ENCODE peak calls at places on chromosomes 4 and X, in seven cellular contexts. A is AG09309; M is AG04450; W is left cardiac atrium; Q is neuronal stem cell; U is activated naive CD4-positive, alpha-beta T cell treated with anti-CD3 and anti-CD28 coated beads for 36 hours; B is kidney epithelial cell. K is an unnamed sample.

GRCh38 chr4:147326581-147326980 is 154.3 kb upstream of the EDNRA start:
- DNase-seq in A (no peak), M (no peak), W (no peak), Q (no peak), U (no peak), B (no peak), K (no peak)

GRCh38 chrX:25523574-25523973 is 507.8 kb upstream of the ARX start:
- DNase-seq in A (no peak), M (no peak), W (no peak), Q (peak; percentile 12), U (peak; percentile 9), B (peak; percentile 12), K (no peak)

GRCh38 chr4:86055898-86056297 is 304.0 kb downstream of the MAPK10 start:
- DNase-seq in A (no peak), M (no peak), W (no peak), Q (no peak), U (no peak), B (no peak), K (no peak)

GRCh38 chr4:141180991-141181760 is 39.5 kb upstream of the ZNF330 start:
- DNase-seq in A (no peak), M (no peak), W (no peak), Q (no peak), U (no peak), B (peak; percentile 63), K (no peak)

GRCh38 chr4:139330283-139330682 is 28.0 kb upstream of the NDUFC1 start:
- DNase-seq in A (no peak), M (no peak), W (no peak), Q (no peak), U (no peak), B (no peak), K (no peak)

GRCh38 chrX:140317462-140317861 is 187.4 kb downstream of the SOX3 start:
- DNase-seq in A (no peak), M (no peak), W (no peak), Q (no peak), U (no peak), B (no peak), K (no peak)

GRCh38 chrX:132634521-132634920 is 145.7 kb upstream of the MBNL3 start:
- DNase-seq in A (no peak), M (no peak), W (no peak), Q (no peak), U (no peak), B (no peak), K (no peak)

GRCh38 chrX:148572332-148572731 is 71.9 kb downstream of the AFF2 start:
- DNase-seq in A (no peak), M (no peak), W (no peak), Q (no peak), U (no peak), B (no peak), K (no peak)

GRCh38 chr4:183335369-183335940 is 13.2 kb upstream of the CLDN24 start:
- DNase-seq in A (peak; percentile 83), M (peak; percentile 75), W (no peak), Q (no peak), U (no peak), B (peak; percentile 76), K (no peak)

GRCh38 chr4:162931257-162931648 is 235.4 kb downstream of the NAF1 start:
- DNase-seq in A (no peak), M (no peak), W (no peak), Q (no peak), U (no peak), B (no peak), K (no peak)

GRCh38 chr4:17336524-17336941 is 175.4 kb downstream of the QDPR start:
- DNase-seq in A (no peak), M (no peak), W (peak; percentile 72), Q (no peak), U (peak; percentile 88), B (peak; percentile 37), K (no peak)

GRCh38 chr4:41281038-41281634 is 24.4 kb downstream of the UCHL1 start:
- DNase-seq in A (peak; percentile 50), M (no peak), W (no peak), Q (peak; percentile 84), U (peak; percentile 42), B (no peak), K (no peak)

GRCh38 chr4:139552506-139552905 is 3.5 kb downstream of the SETD7 start:
- DNase-seq in A (no peak), M (no peak), W (no peak), Q (no peak), U (no peak), B (no peak), K (no peak)

GRCh38 chr4:123649644-123650356 is 253.2 kb downstream of the SPRY1 start:
- DNase-seq in A (peak; percentile 67), M (peak; percentile 58), W (no peak), Q (no peak), U (no peak), B (no peak), K (no peak)

GRCh38 chr4:70863099-70863790 is 23.6 kb upstream of the GRSF1 start:
- DNase-seq in A (no peak), M (no peak), W (no peak), Q (no peak), U (peak; percentile 53), B (no peak), K (no peak)

GRCh38 chr4:146245899-146246298 is 31.6 kb downstream of the REELD1 start:
- DNase-seq in A (no peak), M (no peak), W (peak; percentile 68), Q (no peak), U (no peak), B (no peak), K (peak; percentile 58)

GRCh38 chrX:103628386-103629290 is at the start of gene TCEAL1:
- DNase-seq in A (no peak), M (no peak), W (peak; percentile 64), Q (peak; percentile 20), U (peak; percentile 54), B (no peak), K (peak; percentile 73)

GRCh38 chrX:19566359-19567141 is 51.2 kb upstream of the MAP3K15 start:
- DNase-seq in A (peak; percentile 28), M (peak; percentile 27), W (no peak), Q (no peak), U (peak; percentile 53), B (no peak), K (no peak)

GRCh38 chr4:147465461-147465860 is 15.4 kb upstream of the EDNRA start:
- DNase-seq in A (no peak), M (no peak), W (no peak), Q (no peak), U (no peak), B (no peak), K (no peak)

GRCh38 chrX:71163010-71163409 is 18.4 kb downstream of the NLGN3 start:
- DNase-seq in A (no peak), M (no peak), W (no peak), Q (no peak), U (no peak), B (no peak), K (no peak)

GRCh38 chr4:137524642-137525384 is 7.5 kb downstream of the PCDH18 start:
- DNase-seq in A (no peak), M (no peak), W (no peak), Q (no peak), U (no peak), B (no peak), K (no peak)

GRCh38 chr4:1310031-1310795 is 20.5 kb downstream of the MAEA start:
- DNase-seq in A (no peak), M (no peak), W (peak; percentile 19), Q (no peak), U (peak; percentile 19), B (no peak), K (peak; percentile 13)

GRCh38 chr4:5893591-5893990 is 705 bp upstream of the CRMP1 start:
- DNase-seq in A (no peak), M (no peak), W (no peak), Q (no peak), U (no peak), B (no peak), K (no peak)

GRCh38 chr4:95637047-95637600 is 88.4 kb upstream of the UNC5C start:
- DNase-seq in A (no peak), M (no peak), W (no peak), Q (peak; percentile 8), U (no peak), B (no peak), K (no peak)

GRCh38 chr4:126051709-126052424 is 737.1 kb downstream of the FAT4 start:
- DNase-seq in A (peak; percentile 24), M (peak; percentile 65), W (no peak), Q (no peak), U (no peak), B (peak; percentile 4), K (no peak)

GRCh38 chr4:109912706-109913621 is at the start of gene EGF:
- DNase-seq in A (peak; percentile 13), M (no peak), W (peak; percentile 21), Q (peak; percentile 41), U (no peak), B (peak; percentile 41), K (no peak)

GRCh38 chr4:87838207-87838606 is 5.4 kb downstream of the MEPE start:
- DNase-seq in A (no peak), M (no peak), W (no peak), Q (no peak), U (no peak), B (no peak), K (no peak)

GRCh38 chr4:183412836-183413561 is 31.4 kb upstream of the CDKN2AIP start:
- DNase-seq in A (no peak), M (no peak), W (no peak), Q (no peak), U (no peak), B (no peak), K (no peak)

GRCh38 chr4:6011686-6012085 is 6.5 kb downstream of the C4orf50 start:
- DNase-seq in A (no peak), M (no peak), W (no peak), Q (no peak), U (no peak), B (no peak), K (no peak)

GRCh38 chr4:109465065-109465464 is 31.4 kb downstream of the SEC24B start:
- DNase-seq in A (no peak), M (no peak), W (no peak), Q (no peak), U (no peak), B (no peak), K (no peak)

GRCh38 chr4:1216869-1217294 is 32.0 kb downstream of the CTBP1 start:
- DNase-seq in A (no peak), M (no peak), W (peak; percentile 67), Q (no peak), U (peak; percentile 81), B (no peak), K (peak; percentile 72)